ENCODE peak calls at places on chromosomes 4 and X, in six cellular contexts. One of them, this sample, is unnamed.

GRCh38 chr4:159248383-159249178 is 145.7 kb downstream of the RAPGEF2 start:
- DNase-seq in mucosa of descending colon: no peak
- DNase-seq in Peyer's patch: no peak
- DNase-seq in adrenal gland: no peak
- DNase-seq in mammary epithelial cell: no peak
- DNase-seq in right lobe of liver: no peak
- DNase-seq in this sample: peak

GRCh38 chr4:14520171-14520570 is 482.1 kb upstream of the CPEB2 start:
- DNase-seq in Peyer's patch: no peak
- DNase-seq in adrenal gland: no peak
- DNase-seq in mucosa of descending colon: no peak
- DNase-seq in mammary epithelial cell: peak
- DNase-seq in right lobe of liver: no peak
- DNase-seq in this sample: no peak

GRCh38 chr4:38687571-38688011 is 23.6 kb downstream of the KLF3 start:
- DNase-seq in adrenal gland: no peak
- DNase-seq in mucosa of descending colon: no peak
- DNase-seq in mammary epithelial cell: no peak
- DNase-seq in Peyer's patch: no peak
- DNase-seq in right lobe of liver: no peak
- DNase-seq in this sample: no peak

GRCh38 chrX:24153175-24153795 is 3.8 kb downstream of the ZFX start:
- DNase-seq in Peyer's patch: no peak
- DNase-seq in mammary epithelial cell: peak
- DNase-seq in adrenal gland: no peak
- DNase-seq in right lobe of liver: no peak
- DNase-seq in mucosa of descending colon: no peak
- DNase-seq in this sample: no peak

GRCh38 chr4:26431461-26432165 is 58.7 kb downstream of the CCKAR start:
- DNase-seq in mucosa of descending colon: no peak
- DNase-seq in mammary epithelial cell: peak
- DNase-seq in right lobe of liver: no peak
- DNase-seq in Peyer's patch: no peak
- DNase-seq in adrenal gland: no peak
- DNase-seq in this sample: no peak

GRCh38 chr4:101730291-101731117 is 60.0 kb upstream of the BANK1 start:
- DNase-seq in adrenal gland: peak
- DNase-seq in mammary epithelial cell: peak
- DNase-seq in right lobe of liver: peak
- DNase-seq in Peyer's patch: peak
- DNase-seq in mucosa of descending colon: peak
- DNase-seq in this sample: peak

GRCh38 chr4:89134775-89135319 is 23.5 kb downstream of the TIGD2 start:
- DNase-seq in right lobe of liver: no peak
- DNase-seq in adrenal gland: no peak
- DNase-seq in mucosa of descending colon: no peak
- DNase-seq in mammary epithelial cell: peak
- DNase-seq in Peyer's patch: no peak
- DNase-seq in this sample: no peak

GRCh38 chr4:47711183-47711582 is 126.7 kb downstream of the CORIN start:
- DNase-seq in mucosa of descending colon: no peak
- DNase-seq in mammary epithelial cell: no peak
- DNase-seq in right lobe of liver: no peak
- DNase-seq in adrenal gland: no peak
- DNase-seq in Peyer's patch: no peak
- DNase-seq in this sample: no peak

GRCh38 chrX:131626681-131627296 is 82.9 kb downstream of the OR13H1 start:
- DNase-seq in mammary epithelial cell: no peak
- DNase-seq in mucosa of descending colon: no peak
- DNase-seq in adrenal gland: no peak
- DNase-seq in Peyer's patch: no peak
- DNase-seq in right lobe of liver: no peak
- DNase-seq in this sample: peak

GRCh38 chr4:24672871-24673270 is 88.5 kb upstream of the DHX15 start:
- DNase-seq in mucosa of descending colon: no peak
- DNase-seq in Peyer's patch: no peak
- DNase-seq in right lobe of liver: no peak
- DNase-seq in mammary epithelial cell: no peak
- DNase-seq in adrenal gland: no peak
- DNase-seq in this sample: no peak

GRCh38 chrX:108437789-108438623 is at the start of gene COL4A6:
- DNase-seq in Peyer's patch: no peak
- DNase-seq in mucosa of descending colon: no peak
- DNase-seq in adrenal gland: no peak
- DNase-seq in mammary epithelial cell: peak
- DNase-seq in right lobe of liver: no peak
- DNase-seq in this sample: no peak

GRCh38 chrX:110415440-110416167 is 57.0 kb downstream of the RTL9 start:
- DNase-seq in mammary epithelial cell: peak
- DNase-seq in Peyer's patch: no peak
- DNase-seq in adrenal gland: no peak
- DNase-seq in right lobe of liver: no peak
- DNase-seq in mucosa of descending colon: no peak
- DNase-seq in this sample: no peak

GRCh38 chrX:66634272-66634671 is 4.6 kb downstream of the EDA2R start:
- DNase-seq in Peyer's patch: no peak
- DNase-seq in mucosa of descending colon: no peak
- DNase-seq in right lobe of liver: no peak
- DNase-seq in adrenal gland: no peak
- DNase-seq in mammary epithelial cell: no peak
- DNase-seq in this sample: no peak

GRCh38 chr4:88791274-88791673 is 93.6 kb upstream of the NAP1L5 start:
- DNase-seq in adrenal gland: no peak
- DNase-seq in right lobe of liver: no peak
- DNase-seq in mucosa of descending colon: no peak
- DNase-seq in mammary epithelial cell: peak
- DNase-seq in Peyer's patch: no peak
- DNase-seq in this sample: no peak

GRCh38 chr4:88843067-88843723 is 145.6 kb upstream of the NAP1L5 start:
- DNase-seq in mucosa of descending colon: peak
- DNase-seq in right lobe of liver: no peak
- DNase-seq in Peyer's patch: no peak
- DNase-seq in adrenal gland: no peak
- DNase-seq in mammary epithelial cell: no peak
- DNase-seq in this sample: peak

GRCh38 chr4:180455226-180455625 is 1788.0 kb upstream of the TENM3 start:
- DNase-seq in right lobe of liver: no peak
- DNase-seq in adrenal gland: no peak
- DNase-seq in mammary epithelial cell: peak
- DNase-seq in mucosa of descending colon: no peak
- DNase-seq in Peyer's patch: no peak
- DNase-seq in this sample: no peak

GRCh38 chr4:180449395-180449956 is 1793.7 kb upstream of the TENM3 start:
- DNase-seq in right lobe of liver: no peak
- DNase-seq in mucosa of descending colon: no peak
- DNase-seq in mammary epithelial cell: peak
- DNase-seq in Peyer's patch: no peak
- DNase-seq in adrenal gland: peak
- DNase-seq in this sample: peak
- TF ChIP-seq CTCF in right lobe of liver: no peak
- TF ChIP-seq CTCF in mucosa of descending colon: no peak
- TF ChIP-seq CTCF in mammary epithelial cell: peak
- TF ChIP-seq CTCF in Peyer's patch: no peak
- TF ChIP-seq CTCF in adrenal gland: peak
- TF ChIP-seq CTCF in this sample: peak

GRCh38 chr4:2415881-2416563 is 2.4 kb downstream of the ZFYVE28 start:
- DNase-seq in mammary epithelial cell: no peak
- DNase-seq in mucosa of descending colon: no peak
- DNase-seq in right lobe of liver: no peak
- DNase-seq in adrenal gland: no peak
- DNase-seq in Peyer's patch: no peak
- DNase-seq in this sample: no peak

GRCh38 chr4:2417196-2417764 is 1.2 kb downstream of the ZFYVE28 start:
- DNase-seq in right lobe of liver: no peak
- DNase-seq in Peyer's patch: peak
- DNase-seq in adrenal gland: no peak
- DNase-seq in mammary epithelial cell: no peak
- DNase-seq in mucosa of descending colon: peak
- DNase-seq in this sample: no peak

GRCh38 chr4:2417765-2418651 is at the start of gene ZFYVE28:
- DNase-seq in mammary epithelial cell: peak
- DNase-seq in right lobe of liver: no peak
- DNase-seq in adrenal gland: no peak
- DNase-seq in Peyer's patch: peak
- DNase-seq in mucosa of descending colon: peak
- DNase-seq in this sample: no peak

GRCh38 chr4:2415213-2415612 is 3.2 kb downstream of the ZFYVE28 start:
- DNase-seq in adrenal gland: no peak
- DNase-seq in mammary epithelial cell: no peak
- DNase-seq in right lobe of liver: no peak
- DNase-seq in Peyer's patch: no peak
- DNase-seq in mucosa of descending colon: no peak
- DNase-seq in this sample: no peak

DNA sequence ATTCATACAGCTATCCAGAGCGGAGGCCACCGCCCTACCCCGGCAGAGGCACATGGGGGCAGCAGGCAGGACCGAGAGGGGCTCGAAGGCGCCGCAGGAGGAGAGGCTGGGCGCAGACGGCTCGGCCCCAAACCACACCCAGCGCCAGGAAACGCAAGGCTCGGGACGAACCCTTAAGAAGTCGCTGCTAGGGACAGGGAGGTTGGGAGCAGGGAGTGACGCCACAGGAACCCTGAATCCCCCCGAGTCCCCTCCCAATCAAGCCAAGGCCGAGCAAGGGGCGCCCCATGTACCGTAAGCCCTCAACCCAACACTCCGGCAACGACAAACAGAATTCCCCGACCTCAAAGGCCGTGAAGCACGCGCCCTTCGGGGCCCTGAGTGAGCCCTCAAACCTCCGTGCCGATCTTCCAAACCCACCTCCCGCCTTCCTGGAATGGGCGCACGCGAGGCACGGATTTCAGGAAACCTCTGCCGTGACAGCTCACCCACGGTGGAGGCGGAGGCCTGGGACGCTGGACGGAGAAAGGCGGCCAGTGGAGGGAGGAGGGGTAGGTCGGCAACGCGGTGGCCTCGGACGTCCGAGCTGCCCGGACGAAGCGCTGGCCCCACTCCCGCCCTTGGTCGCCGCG is 1.8 kb downstream of the ZFYVE28 start:
- DNase-seq in mucosa of descending colon: peak
- DNase-seq in right lobe of liver: no peak
- DNase-seq in Peyer's patch: peak
- DNase-seq in adrenal gland: no peak
- DNase-seq in mammary epithelial cell: no peak
- DNase-seq in this sample: no peak
- H3K4me3 ChIP-seq in mucosa of descending colon: peak
- H3K4me3 ChIP-seq in right lobe of liver: peak
- H3K4me3 ChIP-seq in Peyer's patch: peak
- H3K4me3 ChIP-seq in adrenal gland: no peak
- H3K4me3 ChIP-seq in mammary epithelial cell: peak
- H3K4me3 ChIP-seq in this sample: no peak

DNA sequence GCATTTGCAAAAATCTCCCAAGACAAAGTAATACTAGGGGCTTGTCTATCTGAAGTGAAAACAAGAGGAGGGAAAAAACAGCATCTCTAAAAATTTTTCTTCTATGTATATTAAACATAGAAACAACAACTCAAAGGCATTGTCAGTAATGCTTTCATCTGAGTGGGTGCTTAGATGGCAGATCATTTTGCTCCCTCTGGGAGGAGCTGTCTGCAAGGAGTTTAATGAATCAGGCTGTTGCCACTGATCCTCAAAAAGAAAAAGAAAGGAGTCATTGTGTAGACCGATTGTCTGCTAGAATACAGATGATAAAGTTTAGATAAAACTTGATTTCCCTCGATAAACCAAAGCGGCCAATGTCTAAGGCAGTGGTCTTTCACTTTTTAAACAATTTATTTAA is 49.7 kb upstream of the KLHL8 start:
- DNase-seq in adrenal gland: peak
- DNase-seq in mammary epithelial cell: peak
- DNase-seq in right lobe of liver: no peak
- DNase-seq in Peyer's patch: no peak
- DNase-seq in mucosa of descending colon: no peak
- DNase-seq in this sample: peak
- TF ChIP-seq CTCF in adrenal gland: peak
- TF ChIP-seq CTCF in mammary epithelial cell: peak
- TF ChIP-seq CTCF in right lobe of liver: peak
- TF ChIP-seq CTCF in Peyer's patch: no peak
- TF ChIP-seq CTCF in mucosa of descending colon: no peak
- TF ChIP-seq CTCF in this sample: peak

GRCh38 chrX:41603591-41603990 is 85.2 kb upstream of the GPR34 start:
- DNase-seq in adrenal gland: no peak
- DNase-seq in mucosa of descending colon: no peak
- DNase-seq in Peyer's patch: no peak
- DNase-seq in mammary epithelial cell: no peak
- DNase-seq in right lobe of liver: no peak
- DNase-seq in this sample: no peak

GRCh38 chrX:41599507-41599906 is 89.3 kb upstream of the GPR34 start:
- DNase-seq in right lobe of liver: no peak
- DNase-seq in Peyer's patch: no peak
- DNase-seq in mucosa of descending colon: no peak
- DNase-seq in adrenal gland: no peak
- DNase-seq in mammary epithelial cell: no peak
- DNase-seq in this sample: no peak

GRCh38 chrX:41596586-41596985 is 92.2 kb upstream of the GPR34 start:
- DNase-seq in Peyer's patch: no peak
- DNase-seq in mucosa of descending colon: no peak
- DNase-seq in mammary epithelial cell: peak
- DNase-seq in right lobe of liver: no peak
- DNase-seq in adrenal gland: no peak
- DNase-seq in this sample: no peak

GRCh38 chrX:41602946-41603345 is 85.8 kb upstream of the GPR34 start:
- DNase-seq in mucosa of descending colon: no peak
- DNase-seq in right lobe of liver: no peak
- DNase-seq in adrenal gland: no peak
- DNase-seq in Peyer's patch: no peak
- DNase-seq in mammary epithelial cell: no peak
- DNase-seq in this sample: no peak

DNA sequence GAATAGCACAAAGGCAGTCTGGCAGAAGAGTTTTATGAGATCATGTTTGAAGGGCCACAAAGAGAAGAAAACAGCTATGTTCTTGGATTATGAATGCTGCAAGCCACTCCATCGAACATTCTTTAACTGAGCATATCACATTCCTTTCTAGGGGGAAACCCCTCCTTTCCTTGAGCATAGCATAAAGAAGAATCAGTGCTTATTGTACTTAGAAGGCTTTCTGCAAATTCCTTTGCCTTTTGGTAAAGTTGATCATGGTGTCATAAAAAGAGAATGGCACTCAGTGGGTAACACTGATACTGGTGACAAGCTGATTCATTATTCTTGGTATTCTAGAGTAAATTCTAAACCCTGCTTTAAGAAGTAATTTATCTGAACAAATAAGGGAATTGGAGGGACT is 88.5 kb upstream of the GPR34 start:
- DNase-seq in right lobe of liver: no peak
- DNase-seq in Peyer's patch: no peak
- DNase-seq in adrenal gland: no peak
- DNase-seq in mammary epithelial cell: peak
- DNase-seq in mucosa of descending colon: no peak
- DNase-seq in this sample: no peak
- H3K4me3 ChIP-seq in right lobe of liver: no peak
- H3K4me3 ChIP-seq in Peyer's patch: no peak
- H3K4me3 ChIP-seq in adrenal gland: no peak
- H3K4me3 ChIP-seq in mammary epithelial cell: no peak
- H3K4me3 ChIP-seq in mucosa of descending colon: no peak
- H3K4me3 ChIP-seq in this sample: no peak

GRCh38 chrX:10444204-10444603 is 176.2 kb downstream of the MID1 start:
- DNase-seq in right lobe of liver: no peak
- DNase-seq in Peyer's patch: no peak
- DNase-seq in mucosa of descending colon: no peak
- DNase-seq in mammary epithelial cell: no peak
- DNase-seq in adrenal gland: no peak
- DNase-seq in this sample: no peak
- TF ChIP-seq CTCF in right lobe of liver: no peak
- TF ChIP-seq CTCF in Peyer's patch: no peak
- TF ChIP-seq CTCF in mucosa of descending colon: no peak
- TF ChIP-seq CTCF in mammary epithelial cell: no peak
- TF ChIP-seq CTCF in adrenal gland: no peak
- TF ChIP-seq CTCF in this sample: peak

This sample was measured in LNCaP clone FGC.